ENCODE peak calls at places on chromosomes 5 and 9, in five cellular contexts. S, D, O, T and J are unnamed samples.

GRCh38 chr9:127662617-127663016 is 44.2 kb upstream of the CFAP157 start:
- DNase-seq in S (no peak), D (no peak), O (no peak), T (no peak), J (no peak)

GRCh38 chr5:96114736-96115466 is 153.2 kb upstream of the ELL2 start:
- DNase-seq in S (no peak), D (no peak), O (peak), T (no peak), J (no peak)

GRCh38 chr5:1227669-1228068 is 2.5 kb downstream of the SLC6A18 start:
- DNase-seq in S (no peak), D (no peak), O (no peak), T (no peak), J (no peak)

GRCh38 chr5:80187691-80188090 is 68.2 kb downstream of the SERINC5 start:
- DNase-seq in S (no peak), D (no peak), O (no peak), T (no peak), J (no peak)

GRCh38 chr5:39356263-39356662 is 8.0 kb downstream of the C9 start:
- DNase-seq in S (no peak), D (no peak), O (no peak), T (no peak), J (no peak)

GRCh38 chr9:70408393-70409040 is 5.9 kb downstream of the KLF9 start:
- DNase-seq in S (no peak), D (no peak), O (no peak), T (peak), J (no peak)

GRCh38 chr5:130337179-130337888 is 433.1 kb downstream of the CHSY3 start:
- DNase-seq in S (no peak), D (no peak), O (no peak), T (no peak), J (no peak)

GRCh38 chr9:87786876-87787275 is 61.0 kb downstream of the CTSL start:
- DNase-seq in S (no peak), D (no peak), O (no peak), T (no peak), J (no peak)

GRCh38 chr5:105773241-105773640 is 1897.5 kb downstream of the EFNA5 start:
- DNase-seq in S (no peak), D (no peak), O (no peak), T (no peak), J (no peak)

GRCh38 chr9:129121483-129121882 is 10.3 kb downstream of the PTPA start:
- DNase-seq in S (no peak), D (no peak), O (no peak), T (no peak), J (no peak)

GRCh38 chr5:168286386-168286785 is 5.1 kb upstream of the WWC1 start:
- DNase-seq in S (no peak), D (no peak), O (no peak), T (no peak), J (no peak)

GRCh38 chr9:77291714-77292113 is 114.4 kb downstream of the VPS13A start:
- DNase-seq in S (no peak), D (no peak), O (no peak), T (no peak), J (no peak)

GRCh38 chr5:134500699-134501430 is 24.6 kb upstream of the JADE2 start:
- DNase-seq in S (no peak), D (no peak), O (no peak), T (no peak), J (no peak)

GRCh38 chr5:179137001-179137642 is 76.9 kb downstream of the ZNF354C start:
- DNase-seq in S (no peak), D (no peak), O (no peak), T (no peak), J (no peak)

GRCh38 chr9:91714020-91714721 is 235.9 kb downstream of the ROR2 start:
- DNase-seq in S (peak), D (no peak), O (no peak), T (peak), J (peak)

GRCh38 chr5:108528655-108529054 is 146.8 kb upstream of the FBXL17 start:
- DNase-seq in S (no peak), D (no peak), O (no peak), T (no peak), J (no peak)

GRCh38 chr5:17398439-17398838 is 99.6 kb upstream of the TAF11L2 start:
- DNase-seq in S (no peak), D (no peak), O (no peak), T (no peak), J (no peak)

GRCh38 chr9:89642789-89643188 is 38.0 kb downstream of the GADD45G start:
- DNase-seq in S (no peak), D (no peak), O (no peak), T (no peak), J (no peak)

GRCh38 chr5:169249001-169249400 is 51.9 kb downstream of the SLIT3 start:
- DNase-seq in S (no peak), D (no peak), O (no peak), T (no peak), J (no peak)

GRCh38 chr5:180815241-180816031 is 12.8 kb upstream of the MGAT1 start:
- DNase-seq in S (no peak), D (no peak), O (no peak), T (no peak), J (no peak)

GRCh38 chr5:40334242-40334635 is 345.5 kb upstream of the PTGER4 start:
- DNase-seq in S (no peak), D (no peak), O (no peak), T (no peak), J (no peak)

GRCh38 chr5:119876522-119876921 is 247.2 kb downstream of the FAM170A start:
- DNase-seq in S (no peak), D (no peak), O (no peak), T (no peak), J (no peak)

GRCh38 chr9:131370638-131371037 is 23.2 kb upstream of the PRRC2B start:
- DNase-seq in S (no peak), D (no peak), O (no peak), T (no peak), J (no peak)

GRCh38 chr9:131361202-131361833 is 32.6 kb upstream of the PRRC2B start:
- DNase-seq in S (peak), D (no peak), O (no peak), T (no peak), J (no peak)

GRCh38 chr9:131367445-131367844 is 26.4 kb upstream of the PRRC2B start:
- DNase-seq in S (no peak), D (no peak), O (no peak), T (no peak), J (no peak)

GRCh38 chr9:131365546-131365945 is 28.3 kb upstream of the PRRC2B start:
- DNase-seq in S (no peak), D (no peak), O (no peak), T (no peak), J (no peak)

GRCh38 chr9:131366745-131367401 is 27.0 kb upstream of the PRRC2B start:
- DNase-seq in S (no peak), D (no peak), O (no peak), T (peak), J (peak)
- TF ChIP-seq CTCF in S (no peak), D (peak), O (no peak), T (peak), J (no peak)

DNA sequence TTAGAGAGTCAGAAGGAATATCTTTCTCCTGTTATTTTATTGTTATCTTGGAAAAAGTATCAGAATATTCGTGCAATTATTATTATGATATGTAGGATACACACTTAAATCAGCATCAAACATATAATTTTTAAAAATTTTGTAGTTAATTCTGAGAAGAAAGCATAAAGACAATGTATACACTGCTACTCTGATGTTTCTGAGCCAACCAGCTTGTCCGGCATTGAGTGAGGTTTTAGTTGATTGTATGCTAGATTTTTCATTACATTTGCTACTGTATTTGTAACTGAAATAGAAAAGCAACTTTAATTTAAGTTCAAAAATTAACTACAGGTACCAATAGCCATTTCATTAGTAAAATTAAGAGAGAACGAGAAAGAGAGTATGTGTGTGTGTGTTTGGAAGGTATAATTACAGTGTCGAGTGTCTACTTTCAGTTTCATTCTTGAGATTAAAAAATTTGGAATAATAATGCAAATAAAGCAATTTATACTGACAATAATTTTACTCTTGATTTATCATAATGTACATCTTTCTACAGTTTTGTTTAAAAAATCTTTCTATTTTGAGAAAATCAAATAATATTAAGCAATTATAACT is 160.4 kb upstream of the CDH12 start:
- DNase-seq in S (no peak), D (no peak), O (no peak), T (no peak), J (no peak)
- H3K4me3 ChIP-seq in S (no peak), D (peak), O (peak), T (no peak), J (peak)

GRCh38 chr5:172437445-172438303 is 16.7 kb downstream of the SH3PXD2B start:
- DNase-seq in S (peak), D (no peak), O (no peak), T (peak), J (peak)

GRCh38 chr5:172436078-172436873 is 18.0 kb downstream of the SH3PXD2B start:
- DNase-seq in S (no peak), D (no peak), O (no peak), T (no peak), J (peak)

GRCh38 chr5:172436874-172437369 is 17.4 kb downstream of the SH3PXD2B start:
- DNase-seq in S (no peak), D (no peak), O (no peak), T (no peak), J (peak)

GRCh38 chr5:172439785-172440480 is 14.4 kb downstream of the SH3PXD2B start:
- DNase-seq in S (no peak), D (no peak), O (no peak), T (no peak), J (no peak)

GRCh38 chr5:172438304-172438652 is 16.0 kb downstream of the SH3PXD2B start:
- DNase-seq in S (no peak), D (no peak), O (no peak), T (no peak), J (no peak)
- H3K27ac ChIP-seq in S (no peak), D (peak), O (peak), T (peak), J (peak)

GRCh38 chr9:136483589-136484152 is 831 bp upstream of the SEC16A start:
- DNase-seq in S (peak), D (peak), O (no peak), T (peak), J (peak)

GRCh38 chr9:136484153-136485048 is 1.6 kb upstream of the SEC16A start:
- DNase-seq in S (peak), D (no peak), O (no peak), T (peak), J (peak)

GRCh38 chr9:136486131-136486530 is 3.3 kb upstream of the SEC16A start:
- DNase-seq in S (no peak), D (no peak), O (no peak), T (no peak), J (no peak)

GRCh38 chr9:136485651-136486050 is 2.8 kb upstream of the SEC16A start:
- DNase-seq in S (no peak), D (no peak), O (no peak), T (no peak), J (no peak)

GRCh38 chr9:136485049-136485647 is 2.3 kb upstream of the SEC16A start:
- DNase-seq in S (peak), D (peak), O (peak), T (peak), J (peak)
- TF ChIP-seq CTCF in S (peak), D (peak), O (peak), T (peak), J (peak)

DNA sequence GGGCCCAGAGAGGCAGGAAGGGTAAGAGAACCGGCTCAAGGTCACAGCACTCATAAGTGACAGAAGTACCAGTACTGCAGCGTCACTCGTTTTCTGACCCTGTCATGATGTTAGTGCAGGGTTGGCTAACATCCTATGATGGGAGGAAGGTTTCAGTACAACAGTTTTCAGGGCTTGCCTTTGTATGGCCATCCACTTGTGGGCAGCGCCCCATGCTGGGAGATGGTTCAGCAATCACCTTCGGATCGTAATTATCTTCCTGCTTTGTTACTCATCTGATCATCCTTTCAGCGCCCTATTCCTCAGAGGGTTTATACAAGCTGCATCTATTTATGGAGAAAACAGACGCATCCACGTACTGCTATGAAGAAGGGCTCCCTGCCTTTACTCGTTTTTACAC is 2.4 kb downstream of the MAP1B start:
- DNase-seq in S (no peak), D (no peak), O (no peak), T (no peak), J (no peak)
- H3K4me3 ChIP-seq in S (no peak), D (peak), O (peak), T (no peak), J (no peak)